ENCODE peak calls at places on chromosomes 5 and 9, in eight cellular contexts. M is lung; U is heart right ventricle; O is fibroblast of the aortic adventitia; T is activated T-helper 1 cell treated with anti-CD3 and anti-CD28 coated beads, Interleukin-2, amount 50 U/mL, for 16 hours; S is stimulated activated CD8-positive, alpha-beta memory T cell treated with anti-CD3 and anti-CD28 coated beads, Interleukin-7, amount 100 ng/mL, for 4 hours; Z is MCF 10A; R is omental fat pad. J is an unnamed sample.
A peak's percentile ranks its signal among the peaks of the same experiment; 100 is the strongest.

GRCh38 chr9:130938652-130939404 is at the start of gene FIBCD1:
- DNase-seq in M (no peak), Z (no peak), R (no peak), T (no peak), S (no peak), U (no peak), O (peak; percentile 36), J (no peak)

GRCh38 chr9:16039988-16040761 is 487.3 kb downstream of the CCDC171 start:
- DNase-seq in Z (no peak), U (no peak), T (no peak), R (no peak), S (no peak), O (no peak), M (no peak), J (no peak)

GRCh38 chr9:109520475-109521132 is 22.5 kb upstream of the PTPN3 start:
- DNase-seq in M (peak; percentile 66), S (no peak), O (peak; percentile 72), Z (peak; percentile 82), U (peak; percentile 65), T (no peak), R (no peak), J (no peak)

GRCh38 chr9:121650220-121651013 is 1.0 kb upstream of the DAB2IP start:
- DNase-seq in S (no peak), T (no peak), Z (peak; percentile 48), O (no peak), M (peak; percentile 42), R (no peak), U (peak; percentile 74), J (no peak)

GRCh38 chr5:14145356-14146334 is 2.5 kb downstream of the TRIO start:
- DNase-seq in T (no peak), Z (no peak), S (no peak), M (no peak), O (peak; percentile 82), R (no peak), U (no peak), J (no peak)

GRCh38 chr5:7391215-7391614 is 4.7 kb upstream of the ADCY2 start:
- DNase-seq in U (no peak), T (no peak), R (no peak), O (no peak), Z (no peak), M (no peak), S (no peak), J (no peak)

GRCh38 chr9:91783876-91784672 is 166.0 kb downstream of the ROR2 start:
- DNase-seq in M (no peak), Z (no peak), S (no peak), O (no peak), U (no peak), T (no peak), R (peak; percentile 20), J (peak; percentile 64)

GRCh38 chr5:112219000-112219399 is 200.1 kb downstream of the EPB41L4A start:
- DNase-seq in T (no peak), M (no peak), S (no peak), O (no peak), U (no peak), R (no peak), Z (no peak), J (no peak)

GRCh38 chr5:172802585-172803176 is 31.4 kb upstream of the ERGIC1 start:
- DNase-seq in O (peak; percentile 75), M (no peak), U (no peak), Z (peak; percentile 60), R (no peak), T (no peak), S (no peak), J (peak; percentile 9)

GRCh38 chr9:18058564-18058963 is 415.4 kb upstream of the ADAMTSL1 start:
- DNase-seq in T (no peak), M (no peak), U (no peak), Z (no peak), S (no peak), O (no peak), R (no peak), J (no peak)